ENCODE peak calls at places on chromosome 9, in ten cellular contexts. One of them, this sample, is unnamed.

GRCh38 chr9:27676827-27677226 is 103.5 kb upstream of the C9orf72 start:
- DNase-seq in left ventricle myocardium inferior: no peak
- DNase-seq in PC-9: no peak
- DNase-seq in endodermal cell: no peak
- DNase-seq in A549: no peak
- DNase-seq in CD4-positive, CD25-positive, alpha-beta regulatory T cell: no peak
- DNase-seq in sigmoid colon: no peak
- DNase-seq in spleen: no peak
- DNase-seq in naive thymus-derived CD4-positive, alpha-beta T cell: no peak
- DNase-seq in aorta: no peak
- DNase-seq in this sample: no peak

GRCh38 chr9:38362912-38363588 is 29.5 kb upstream of the ALDH1B1 start:
- DNase-seq in left ventricle myocardium inferior: no peak
- DNase-seq in PC-9: peak; percentile 57
- DNase-seq in endodermal cell: peak; percentile 60
- DNase-seq in A549: peak; percentile 72
- DNase-seq in CD4-positive, CD25-positive, alpha-beta regulatory T cell: no peak
- DNase-seq in sigmoid colon: no peak
- DNase-seq in spleen: no peak
- DNase-seq in naive thymus-derived CD4-positive, alpha-beta T cell: peak; percentile 31
- DNase-seq in aorta: no peak
- DNase-seq in this sample: peak; percentile 41

GRCh38 chr9:90016272-90016671 is 411.5 kb downstream of the GADD45G start:
- DNase-seq in left ventricle myocardium inferior: no peak
- DNase-seq in PC-9: no peak
- DNase-seq in endodermal cell: no peak
- DNase-seq in A549: no peak
- DNase-seq in CD4-positive, CD25-positive, alpha-beta regulatory T cell: no peak
- DNase-seq in sigmoid colon: no peak
- DNase-seq in spleen: no peak
- DNase-seq in naive thymus-derived CD4-positive, alpha-beta T cell: no peak
- DNase-seq in aorta: no peak
- DNase-seq in this sample: no peak

GRCh38 chr9:20558609-20559016 is 63.7 kb downstream of the MLLT3 start:
- DNase-seq in left ventricle myocardium inferior: no peak
- DNase-seq in PC-9: peak; percentile 50
- DNase-seq in endodermal cell: no peak
- DNase-seq in A549: peak; percentile 78
- DNase-seq in CD4-positive, CD25-positive, alpha-beta regulatory T cell: no peak
- DNase-seq in sigmoid colon: no peak
- DNase-seq in spleen: no peak
- DNase-seq in naive thymus-derived CD4-positive, alpha-beta T cell: no peak
- DNase-seq in aorta: no peak
- DNase-seq in this sample: no peak

GRCh38 chr9:115941561-115942315 is 211.9 kb upstream of the PAPPA start:
- DNase-seq in left ventricle myocardium inferior: no peak
- DNase-seq in PC-9: no peak
- DNase-seq in endodermal cell: no peak
- DNase-seq in A549: no peak
- DNase-seq in CD4-positive, CD25-positive, alpha-beta regulatory T cell: no peak
- DNase-seq in sigmoid colon: no peak
- DNase-seq in spleen: no peak
- DNase-seq in naive thymus-derived CD4-positive, alpha-beta T cell: no peak
- DNase-seq in aorta: no peak
- DNase-seq in this sample: no peak

GRCh38 chr9:129006328-129007034 is 21.6 kb downstream of the SH3GLB2 start:
- DNase-seq in left ventricle myocardium inferior: peak; percentile 58
- DNase-seq in PC-9: peak; percentile 58
- DNase-seq in endodermal cell: peak; percentile 91
- DNase-seq in A549: peak; percentile 78
- DNase-seq in CD4-positive, CD25-positive, alpha-beta regulatory T cell: no peak
- DNase-seq in sigmoid colon: peak; percentile 88
- DNase-seq in spleen: no peak
- DNase-seq in naive thymus-derived CD4-positive, alpha-beta T cell: peak; percentile 41
- DNase-seq in aorta: peak; percentile 65
- DNase-seq in this sample: peak; percentile 69

GRCh38 chr9:68631811-68632210 is 73.2 kb upstream of the PIP5K1B start:
- DNase-seq in left ventricle myocardium inferior: no peak
- DNase-seq in PC-9: no peak
- DNase-seq in endodermal cell: no peak
- DNase-seq in A549: no peak
- DNase-seq in CD4-positive, CD25-positive, alpha-beta regulatory T cell: no peak
- DNase-seq in sigmoid colon: no peak
- DNase-seq in spleen: no peak
- DNase-seq in naive thymus-derived CD4-positive, alpha-beta T cell: no peak
- DNase-seq in aorta: no peak
- DNase-seq in this sample: no peak

GRCh38 chr9:113991714-113992113 is 86.4 kb downstream of the AMBP start:
- DNase-seq in left ventricle myocardium inferior: no peak
- DNase-seq in PC-9: no peak
- DNase-seq in endodermal cell: no peak
- DNase-seq in A549: no peak
- DNase-seq in CD4-positive, CD25-positive, alpha-beta regulatory T cell: no peak
- DNase-seq in sigmoid colon: no peak
- DNase-seq in spleen: peak; percentile 52
- DNase-seq in naive thymus-derived CD4-positive, alpha-beta T cell: no peak
- DNase-seq in aorta: no peak
- DNase-seq in this sample: no peak

GRCh38 chr9:115850548-115851304 is 302.9 kb upstream of the PAPPA start:
- DNase-seq in left ventricle myocardium inferior: no peak
- DNase-seq in PC-9: no peak
- DNase-seq in endodermal cell: no peak
- DNase-seq in A549: no peak
- DNase-seq in CD4-positive, CD25-positive, alpha-beta regulatory T cell: no peak
- DNase-seq in sigmoid colon: no peak
- DNase-seq in spleen: no peak
- DNase-seq in naive thymus-derived CD4-positive, alpha-beta T cell: no peak
- DNase-seq in aorta: no peak
- DNase-seq in this sample: no peak

GRCh38 chr9:106423575-106423974 is 439.4 kb upstream of the ZNF462 start:
- DNase-seq in left ventricle myocardium inferior: no peak
- DNase-seq in PC-9: no peak
- DNase-seq in endodermal cell: no peak
- DNase-seq in A549: no peak
- DNase-seq in CD4-positive, CD25-positive, alpha-beta regulatory T cell: no peak
- DNase-seq in sigmoid colon: no peak
- DNase-seq in spleen: no peak
- DNase-seq in naive thymus-derived CD4-positive, alpha-beta T cell: no peak
- DNase-seq in aorta: no peak
- DNase-seq in this sample: no peak

GRCh38 chr9:109861499-109861898 is 81.5 kb downstream of the PALM2AKAP2 start:
- DNase-seq in left ventricle myocardium inferior: no peak
- DNase-seq in PC-9: no peak
- DNase-seq in endodermal cell: no peak
- DNase-seq in A549: no peak
- DNase-seq in CD4-positive, CD25-positive, alpha-beta regulatory T cell: no peak
- DNase-seq in sigmoid colon: no peak
- DNase-seq in spleen: no peak
- DNase-seq in naive thymus-derived CD4-positive, alpha-beta T cell: no peak
- DNase-seq in aorta: no peak
- DNase-seq in this sample: no peak

DNA sequence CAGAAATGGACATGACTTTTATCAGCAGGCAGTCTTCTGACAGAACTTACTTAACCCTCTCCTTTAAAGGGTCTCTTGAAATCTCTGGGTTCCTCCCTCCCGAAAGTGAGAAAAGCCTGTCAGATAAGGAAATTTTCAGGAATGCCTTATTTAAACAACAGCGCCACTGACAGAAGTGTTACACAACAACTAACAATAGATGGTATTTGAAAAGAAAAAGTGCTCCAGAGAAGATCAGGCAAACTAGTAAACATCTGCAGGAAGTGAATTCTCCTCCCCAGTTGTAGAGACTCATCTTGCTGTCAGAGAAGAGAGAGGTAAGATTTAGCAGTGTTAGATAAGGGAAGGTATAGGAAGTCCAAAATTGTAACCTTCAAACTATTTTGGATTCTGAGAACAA is 107.2 kb upstream of the NFIL3 start:
- DNase-seq in left ventricle myocardium inferior: no peak
- DNase-seq in PC-9: no peak
- DNase-seq in endodermal cell: no peak
- DNase-seq in A549: no peak
- DNase-seq in CD4-positive, CD25-positive, alpha-beta regulatory T cell: no peak
- DNase-seq in sigmoid colon: no peak
- DNase-seq in spleen: no peak
- DNase-seq in naive thymus-derived CD4-positive, alpha-beta T cell: no peak
- DNase-seq in aorta: no peak
- DNase-seq in this sample: no peak
- H3K4me3 ChIP-seq in left ventricle myocardium inferior: no peak overlapping the region
- H3K4me3 ChIP-seq in PC-9: no peak overlapping the region
- H3K4me3 ChIP-seq in endodermal cell: peak overlapping the region; percentile 48
- H3K4me3 ChIP-seq in A549: no peak overlapping the region
- H3K4me3 ChIP-seq in CD4-positive, CD25-positive, alpha-beta regulatory T cell: no peak overlapping the region
- H3K4me3 ChIP-seq in sigmoid colon: no peak overlapping the region
- H3K4me3 ChIP-seq in spleen: no peak overlapping the region
- H3K4me3 ChIP-seq in naive thymus-derived CD4-positive, alpha-beta T cell: no peak overlapping the region
- H3K4me3 ChIP-seq in aorta: no peak overlapping the region
- H3K4me3 ChIP-seq in this sample: no peak overlapping the region

GRCh38 chr9:121730188-121730587 is 78.8 kb downstream of the DAB2IP start:
- DNase-seq in left ventricle myocardium inferior: no peak
- DNase-seq in PC-9: no peak
- DNase-seq in endodermal cell: no peak
- DNase-seq in A549: no peak
- DNase-seq in CD4-positive, CD25-positive, alpha-beta regulatory T cell: no peak
- DNase-seq in sigmoid colon: no peak
- DNase-seq in spleen: no peak
- DNase-seq in naive thymus-derived CD4-positive, alpha-beta T cell: no peak
- DNase-seq in aorta: no peak
- DNase-seq in this sample: no peak

GRCh38 chr9:121727295-121728028 is 76.0 kb downstream of the DAB2IP start:
- DNase-seq in left ventricle myocardium inferior: no peak
- DNase-seq in PC-9: no peak
- DNase-seq in endodermal cell: no peak
- DNase-seq in A549: no peak
- DNase-seq in CD4-positive, CD25-positive, alpha-beta regulatory T cell: no peak
- DNase-seq in sigmoid colon: peak; percentile 88
- DNase-seq in spleen: no peak
- DNase-seq in naive thymus-derived CD4-positive, alpha-beta T cell: no peak
- DNase-seq in aorta: no peak
- DNase-seq in this sample: peak; percentile 74

GRCh38 chr9:121731090-121731489 is 79.7 kb downstream of the DAB2IP start:
- DNase-seq in left ventricle myocardium inferior: no peak
- DNase-seq in PC-9: no peak
- DNase-seq in endodermal cell: no peak
- DNase-seq in A549: no peak
- DNase-seq in CD4-positive, CD25-positive, alpha-beta regulatory T cell: no peak
- DNase-seq in sigmoid colon: no peak
- DNase-seq in spleen: no peak
- DNase-seq in naive thymus-derived CD4-positive, alpha-beta T cell: no peak
- DNase-seq in aorta: no peak
- DNase-seq in this sample: no peak

GRCh38 chr9:121729769-121730168 is 78.3 kb downstream of the DAB2IP start:
- DNase-seq in left ventricle myocardium inferior: no peak
- DNase-seq in PC-9: no peak
- DNase-seq in endodermal cell: no peak
- DNase-seq in A549: no peak
- DNase-seq in CD4-positive, CD25-positive, alpha-beta regulatory T cell: no peak
- DNase-seq in sigmoid colon: no peak
- DNase-seq in spleen: no peak
- DNase-seq in naive thymus-derived CD4-positive, alpha-beta T cell: no peak
- DNase-seq in aorta: no peak
- DNase-seq in this sample: no peak

GRCh38 chr9:121728916-121729315 is 77.5 kb downstream of the DAB2IP start:
- DNase-seq in left ventricle myocardium inferior: no peak
- DNase-seq in PC-9: no peak
- DNase-seq in endodermal cell: no peak
- DNase-seq in A549: no peak
- DNase-seq in CD4-positive, CD25-positive, alpha-beta regulatory T cell: no peak
- DNase-seq in sigmoid colon: no peak
- DNase-seq in spleen: no peak
- DNase-seq in naive thymus-derived CD4-positive, alpha-beta T cell: no peak
- DNase-seq in aorta: no peak
- DNase-seq in this sample: no peak
- H3K4me1 ChIP-seq in left ventricle myocardium inferior: peaks cover 96% of the 10 kb centered on the region
- H3K4me1 ChIP-seq in PC-9: peaks cover 6% of the 10 kb centered on the region
- H3K4me1 ChIP-seq in endodermal cell: no peaks in the 10 kb centered on the region
- H3K4me1 ChIP-seq in A549: no peaks in the 10 kb centered on the region
- H3K4me1 ChIP-seq in CD4-positive, CD25-positive, alpha-beta regulatory T cell: no peaks in the 10 kb centered on the region
- H3K4me1 ChIP-seq in sigmoid colon: peaks cover 75% of the 10 kb centered on the region
- H3K4me1 ChIP-seq in spleen: peaks cover 36% of the 10 kb centered on the region
- H3K4me1 ChIP-seq in naive thymus-derived CD4-positive, alpha-beta T cell: peaks cover 21% of the 10 kb centered on the region
- H3K4me1 ChIP-seq in aorta: peaks cover 3% of the 10 kb centered on the region
- H3K4me1 ChIP-seq in this sample: peaks cover 48% of the 10 kb centered on the region

DNA sequence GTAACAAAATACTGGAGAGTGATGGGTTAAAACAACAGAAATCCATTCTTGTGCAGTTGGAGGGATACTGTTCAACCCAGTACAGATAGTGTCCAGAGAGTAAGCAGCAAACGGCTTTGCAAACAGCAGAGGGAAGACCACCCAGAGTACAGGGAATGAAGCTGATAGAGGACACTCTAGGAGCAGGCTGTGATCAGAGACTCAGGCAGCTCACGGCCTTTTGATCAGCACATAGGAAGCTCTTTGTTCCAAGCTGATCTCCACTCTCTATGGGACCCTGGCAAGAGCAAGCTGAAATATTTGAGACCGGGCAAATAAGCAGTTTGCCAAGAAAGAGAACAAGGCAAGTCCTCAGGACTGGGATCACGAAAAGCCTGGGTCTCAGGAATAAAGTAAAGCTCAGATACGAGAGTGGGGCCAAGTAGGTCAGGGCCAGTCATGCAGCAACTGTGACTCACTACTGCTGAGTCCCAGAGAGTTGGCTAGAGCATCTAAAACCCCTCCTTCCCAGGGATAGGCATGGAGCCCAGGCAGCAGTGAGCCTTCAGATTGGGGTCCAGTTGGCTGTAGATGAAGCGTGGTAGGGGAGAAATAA is 52.4 kb downstream of the MELK start:
- DNase-seq in left ventricle myocardium inferior: peak; percentile 33
- DNase-seq in PC-9: no peak
- DNase-seq in endodermal cell: no peak
- DNase-seq in A549: peak; percentile 13
- DNase-seq in CD4-positive, CD25-positive, alpha-beta regulatory T cell: no peak
- DNase-seq in sigmoid colon: peak; percentile 74
- DNase-seq in spleen: no peak
- DNase-seq in naive thymus-derived CD4-positive, alpha-beta T cell: no peak
- DNase-seq in aorta: peak; percentile 60
- DNase-seq in this sample: peak; percentile 80
- H3K27ac ChIP-seq in left ventricle myocardium inferior: peak overlapping the region; percentile 13
- H3K27ac ChIP-seq in PC-9: no peak overlapping the region
- H3K27ac ChIP-seq in endodermal cell: no peak overlapping the region
- H3K27ac ChIP-seq in A549: no peak overlapping the region
- H3K27ac ChIP-seq in CD4-positive, CD25-positive, alpha-beta regulatory T cell: no peak overlapping the region
- H3K27ac ChIP-seq in sigmoid colon: no peak overlapping the region
- H3K27ac ChIP-seq in spleen: no peak overlapping the region
- H3K27ac ChIP-seq in naive thymus-derived CD4-positive, alpha-beta T cell: no peak overlapping the region
- H3K27ac ChIP-seq in aorta: no peak overlapping the region
- H3K27ac ChIP-seq in this sample: no peak overlapping the region

GRCh38 chr9:77987880-77988525 is 43.6 kb downstream of the GNAQ start:
- DNase-seq in left ventricle myocardium inferior: no peak
- DNase-seq in PC-9: no peak
- DNase-seq in endodermal cell: no peak
- DNase-seq in A549: no peak
- DNase-seq in CD4-positive, CD25-positive, alpha-beta regulatory T cell: no peak
- DNase-seq in sigmoid colon: no peak
- DNase-seq in spleen: no peak
- DNase-seq in naive thymus-derived CD4-positive, alpha-beta T cell: no peak
- DNase-seq in aorta: no peak
- DNase-seq in this sample: no peak
- H3K4me3 ChIP-seq in left ventricle myocardium inferior: no peak overlapping the region
- H3K4me3 ChIP-seq in PC-9: no peak overlapping the region
- H3K4me3 ChIP-seq in endodermal cell: no peak overlapping the region
- H3K4me3 ChIP-seq in A549: no peak overlapping the region
- H3K4me3 ChIP-seq in CD4-positive, CD25-positive, alpha-beta regulatory T cell: no peak overlapping the region
- H3K4me3 ChIP-seq in sigmoid colon: no peak overlapping the region
- H3K4me3 ChIP-seq in spleen: no peak overlapping the region
- H3K4me3 ChIP-seq in naive thymus-derived CD4-positive, alpha-beta T cell: no peak overlapping the region
- H3K4me3 ChIP-seq in aorta: no peak overlapping the region
- H3K4me3 ChIP-seq in this sample: no peak overlapping the region

This sample was measured in ovary.